ENCODE peak calls at places on chromosomes 12 and 14, in four cellular contexts. L, M, I and K are unnamed samples.

GRCh38 chr12:4562034-4562657 is at the start of gene DYRK4:
- DNase-seq in M (peak; percentile 60), L (peak; percentile 95), I (peak; percentile 72), K (peak; percentile 98)

GRCh38 chr14:51039285-51039684 is 55.6 kb downstream of the TRIM9 start:
- DNase-seq in L (no peak), M (no peak), I (no peak), K (no peak)

GRCh38 chr12:69984216-69984615 is 159.2 kb downstream of the MYRFL start:
- DNase-seq in I (no peak), L (no peak), M (no peak), K (no peak)

GRCh38 chr12:24895612-24896011 is 53.3 kb downstream of the BCAT1 start:
- DNase-seq in I (no peak), L (no peak), M (peak; percentile 73), K (no peak)

GRCh38 chr14:36105401-36105800 is 71.1 kb downstream of the PTCSC3 start:
- DNase-seq in L (peak; percentile 73), I (no peak), M (no peak), K (peak; percentile 43)

GRCh38 chr12:89494411-89495231 is 30.0 kb downstream of the GALNT4 start:
- DNase-seq in I (no peak), M (peak; percentile 81), L (no peak), K (no peak)

GRCh38 chr12:81492131-81492720 is 266.9 kb downstream of the PPFIA2 start:
- DNase-seq in I (no peak), L (peak; percentile 39), M (no peak), K (no peak)

GRCh38 chr12:12577786-12578185 is 15.1 kb upstream of the DUSP16 start:
- DNase-seq in M (no peak), L (no peak), I (no peak), K (no peak)

GRCh38 chr14:23034498-23035302 is at the start of gene PSMB5:
- DNase-seq in L (peak; percentile 99), I (peak; percentile 89), M (peak; percentile 96), K (peak; percentile 95)

GRCh38 chr14:105526781-105527380 is 498 bp downstream of the TMEM121 start:
- DNase-seq in I (no peak), L (no peak), M (no peak), K (no peak)

GRCh38 chr14:105525861-105526780 is at the start of gene TMEM121:
- DNase-seq in M (no peak), L (peak; percentile 32), I (no peak), K (peak; percentile 47)

GRCh38 chr14:105528197-105528858 is 1.9 kb downstream of the TMEM121 start:
- DNase-seq in L (peak; percentile 49), M (peak; percentile 62), I (no peak), K (peak; percentile 64)

GRCh38 chr14:105527381-105528196 is 1.2 kb downstream of the TMEM121 start:
- DNase-seq in M (no peak), I (no peak), L (no peak), K (no peak)

DNA sequence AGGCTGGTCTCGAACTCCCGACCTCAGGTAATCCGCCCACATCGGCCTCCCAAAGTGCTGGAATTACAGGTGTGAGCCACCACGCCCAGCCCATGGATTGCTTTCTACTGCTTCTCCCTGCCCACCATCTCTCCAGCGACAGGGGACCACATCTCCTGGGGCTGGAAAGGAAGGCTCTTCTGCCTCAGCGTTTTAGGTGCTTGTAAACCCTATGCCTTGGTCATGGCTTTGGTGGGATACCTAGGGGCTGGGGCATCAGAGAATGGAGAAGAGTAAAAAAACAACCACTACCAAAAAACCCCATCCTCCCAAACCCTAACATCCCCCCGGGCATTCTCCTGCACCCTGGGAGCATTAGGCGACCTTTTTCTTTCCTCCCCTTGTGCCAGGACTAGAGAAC is 1.1 kb upstream of the TMEM121 start:
- DNase-seq in L (no peak), M (no peak), I (no peak), K (no peak)
- H3K4ac ChIP-seq in L (no peak overlapping the region), M (no peak overlapping the region), I (no peak overlapping the region), K (no peak overlapping the region)

DNA sequence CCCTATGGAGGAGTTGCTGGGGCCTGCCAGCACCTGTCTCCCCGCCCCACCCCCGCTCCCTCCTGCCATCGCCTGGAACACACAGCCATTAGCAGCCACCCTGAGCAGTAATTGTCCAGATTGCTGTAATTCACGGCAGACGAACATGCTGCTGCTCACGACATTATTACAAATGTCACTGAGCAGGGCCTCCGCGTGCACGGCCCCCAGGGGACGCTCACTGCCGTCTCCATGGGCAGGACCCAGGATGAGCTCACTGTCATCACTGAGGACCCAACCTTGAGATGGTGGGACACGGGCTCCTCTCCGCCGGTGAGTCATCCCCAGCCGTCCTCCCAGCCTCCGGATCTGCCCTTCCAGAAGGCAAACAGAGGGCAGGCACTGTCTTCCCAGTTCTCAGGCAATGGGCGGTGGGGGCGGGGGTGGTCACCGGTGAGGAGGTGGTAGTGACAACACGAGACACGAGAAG is 100.4 kb downstream of the RFLNA start:
- DNase-seq in M (no peak), L (no peak), I (no peak), K (no peak)
- H3K4me1 ChIP-seq in M (peaks cover 32% of the 10 kb centered on the region), L (peaks cover 7% of the 10 kb centered on the region), I (peaks cover 16% of the 10 kb centered on the region), K (no peaks in the 10 kb centered on the region)

GRCh38 chr12:120990487-120991055 is 12.2 kb downstream of the HNF1A start:
- DNase-seq in I (no peak), M (no peak), L (no peak), K (no peak)
- H4K5ac ChIP-seq in I (no peak overlapping the region), M (no peak overlapping the region), L (no peak overlapping the region), K (no peak overlapping the region)

GRCh38 chr14:57314690-57315089 is 45.9 kb downstream of the AP5M1 start:
- DNase-seq in L (no peak), I (no peak), M (no peak), K (no peak)
- H3K4ac ChIP-seq in L (no peak overlapping the region), I (no peak overlapping the region), M (no peak overlapping the region), K (no peak overlapping the region)

GRCh38 chr14:104689620-104690265 is 325 bp downstream of the INF2 start:
- DNase-seq in L (no peak), M (no peak), I (no peak), K (no peak)

GRCh38 chr14:104688755-104689619 is at the start of gene INF2:
- DNase-seq in L (peak; percentile 65), I (no peak), M (peak; percentile 32), K (peak; percentile 68)

GRCh38 chr14:104690861-104691455 is 1.5 kb downstream of the INF2 start:
- DNase-seq in I (no peak), M (no peak), L (no peak), K (no peak)

GRCh38 chr14:104691546-104692260 is 2.3 kb downstream of the INF2 start:
- DNase-seq in M (no peak), I (no peak), L (no peak), K (no peak)

DNA sequence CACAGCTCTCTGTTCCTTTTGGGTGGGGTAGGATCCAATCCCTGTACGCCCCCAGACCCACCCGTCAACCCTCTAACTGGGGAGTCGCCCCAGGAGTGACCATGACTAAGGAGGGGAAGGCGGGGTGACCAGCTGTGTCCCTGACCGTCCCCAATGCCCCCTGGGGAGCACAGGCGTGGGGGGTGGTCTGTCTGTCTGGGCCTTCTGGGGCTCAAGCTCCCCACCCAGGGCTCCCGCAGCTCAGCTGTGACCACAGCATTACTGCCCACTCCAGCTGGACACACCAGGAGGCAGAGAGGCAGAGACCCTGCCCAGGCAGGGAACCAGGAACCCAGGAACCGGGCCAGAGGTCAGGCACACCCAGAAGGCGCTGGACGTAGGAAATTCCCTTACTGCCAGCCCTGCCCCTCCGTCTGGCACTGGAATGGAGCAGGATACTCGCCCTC is 871 bp downstream of the INF2 start:
- DNase-seq in L (no peak), M (no peak), I (no peak), K (no peak)
- H3K4me1 ChIP-seq in L (peaks cover 17% of the 10 kb centered on the region), M (peaks cover 41% of the 10 kb centered on the region), I (peaks cover 45% of the 10 kb centered on the region), K (peaks cover 3% of the 10 kb centered on the region)

GRCh38 chr14:75700295-75700694 is 39.2 kb downstream of the TTLL5 start:
- DNase-seq in I (no peak), L (no peak), M (no peak), K (no peak)
- H4K5ac ChIP-seq in I (no peak overlapping the region), L (no peak overlapping the region), M (no peak overlapping the region), K (no peak overlapping the region)